ENCODE peak calls at places on chromosomes 2 and 18, in seven cellular contexts. G, Y, I, N, O, W and T are unnamed samples.

GRCh38 chr2:162092656-162093556 is 18.9 kb upstream of the DPP4 start:
- DNase-seq in G (no peak), Y (no peak), I (no peak), N (peak), O (no peak), W (no peak), T (no peak)

GRCh38 chr18:28684746-28685145 is 507.8 kb upstream of the CDH2 start:
- DNase-seq in G (no peak), Y (no peak), I (no peak), N (peak), O (no peak), W (no peak), T (no peak)

GRCh38 chr18:61889541-61889940 is 3.3 kb downstream of the RNF152 start:
- DNase-seq in G (no peak), Y (no peak), I (no peak), N (no peak), O (peak), W (no peak), T (no peak)

GRCh38 chr18:28961669-28962228 is 784.8 kb upstream of the CDH2 start:
- DNase-seq in G (no peak), Y (no peak), I (peak), N (no peak), O (peak), W (peak), T (peak)

GRCh38 chr18:29651121-29651675 is 1391.3 kb downstream of the DSC3 start:
- DNase-seq in G (no peak), Y (no peak), I (no peak), N (peak), O (no peak), W (no peak), T (no peak)

GRCh38 chr2:164839914-164840457 is 1.6 kb downstream of the COBLL1 start:
- DNase-seq in G (no peak), Y (no peak), I (no peak), N (no peak), O (no peak), W (no peak), T (no peak)

GRCh38 chr18:50722311-50722710 is 97.5 kb downstream of the MRO start:
- DNase-seq in G (no peak), Y (no peak), I (no peak), N (no peak), O (no peak), W (no peak), T (no peak)

GRCh38 chr2:226447338-226447885 is 352.2 kb downstream of the IRS1 start:
- DNase-seq in G (no peak), Y (no peak), I (no peak), N (no peak), O (no peak), W (no peak), T (no peak)

GRCh38 chr2:174605687-174606086 is 8.1 kb upstream of the WIPF1 start:
- DNase-seq in G (no peak), Y (no peak), I (no peak), N (no peak), O (no peak), W (no peak), T (peak)

GRCh38 chr18:62618735-62619134 is 95.9 kb downstream of the ZCCHC2 start:
- DNase-seq in G (no peak), Y (no peak), I (no peak), N (no peak), O (no peak), W (no peak), T (no peak)

GRCh38 chr2:172962064-172962463 is 113.6 kb upstream of the MAP3K20 start:
- DNase-seq in G (no peak), Y (no peak), I (no peak), N (no peak), O (no peak), W (no peak), T (no peak)

GRCh38 chr2:84160461-84160860 is 298.6 kb downstream of the SUCLG1 start:
- DNase-seq in G (no peak), Y (no peak), I (peak), N (no peak), O (peak), W (no peak), T (peak)

GRCh38 chr2:72116081-72116533 is 31.6 kb downstream of the CYP26B1 start:
- DNase-seq in G (no peak), Y (no peak), I (no peak), N (no peak), O (no peak), W (peak), T (no peak)

GRCh38 chr2:189557373-189557772 is 23.2 kb downstream of the SLC40A1 start:
- DNase-seq in G (no peak), Y (no peak), I (no peak), N (no peak), O (no peak), W (no peak), T (no peak)

GRCh38 chr2:199131256-199131655 is 326.5 kb downstream of the SATB2 start:
- DNase-seq in G (no peak), Y (no peak), I (no peak), N (no peak), O (no peak), W (no peak), T (no peak)

GRCh38 chr2:177692042-177692823 is 299.7 kb downstream of the AGPS start:
- DNase-seq in G (no peak), Y (no peak), I (no peak), N (no peak), O (no peak), W (no peak), T (no peak)

GRCh38 chr2:10325278-10326145 is 22.8 kb downstream of the HPCAL1 start:
- DNase-seq in G (no peak), Y (no peak), I (no peak), N (no peak), O (peak), W (no peak), T (peak)

GRCh38 chr2:73112026-73112912 is 479 bp downstream of the RAB11FIP5 start:
- DNase-seq in G (no peak), Y (no peak), I (no peak), N (peak), O (peak), W (peak), T (peak)

GRCh38 chr2:33136056-33136455 is 189.3 kb downstream of the LTBP1 start:
- DNase-seq in G (no peak), Y (no peak), I (no peak), N (no peak), O (no peak), W (no peak), T (no peak)

GRCh38 chr2:105576440-105577241 is 168.1 kb upstream of the NCK2 start:
- DNase-seq in G (no peak), Y (no peak), I (peak), N (peak), O (peak), W (no peak), T (peak)

GRCh38 chr2:212520340-212520739 is 18.3 kb downstream of the ERBB4 start:
- DNase-seq in G (no peak), Y (no peak), I (peak), N (no peak), O (no peak), W (no peak), T (peak)

GRCh38 chr2:9060819-9061218 is 57.3 kb upstream of the MBOAT2 start:
- DNase-seq in G (no peak), Y (no peak), I (no peak), N (no peak), O (no peak), W (no peak), T (no peak)

GRCh38 chr18:58805482-58806187 is 59.0 kb upstream of the ZNF532 start:
- DNase-seq in G (no peak), Y (no peak), I (peak), N (no peak), O (peak), W (no peak), T (peak)

GRCh38 chr18:2983296-2983695 is 29.6 kb downstream of the LPIN2 start:
- DNase-seq in G (no peak), Y (no peak), I (no peak), N (no peak), O (no peak), W (no peak), T (no peak)

GRCh38 chr18:24843123-24843522 is 382.7 kb downstream of the HRH4 start:
- DNase-seq in G (no peak), Y (no peak), I (no peak), N (no peak), O (no peak), W (no peak), T (no peak)

GRCh38 chr18:22285299-22286140 is 116.1 kb downstream of the GATA6 start:
- DNase-seq in G (no peak), Y (no peak), I (no peak), N (no peak), O (no peak), W (no peak), T (no peak)

GRCh38 chr2:98576666-98577312 is 31.5 kb downstream of the COA5 start:
- DNase-seq in G (no peak), Y (no peak), I (no peak), N (no peak), O (no peak), W (no peak), T (no peak)

GRCh38 chr2:226687641-226688253 is 111.9 kb downstream of the IRS1 start:
- DNase-seq in G (no peak), Y (no peak), I (no peak), N (no peak), O (no peak), W (no peak), T (no peak)

GRCh38 chr2:181977661-181978350 is 7.8 kb upstream of the PPP1R1C start:
- DNase-seq in G (no peak), Y (no peak), I (no peak), N (peak), O (no peak), W (no peak), T (no peak)